ENCODE peak calls at places on chromosomes 1 and 21, in nine cellular contexts. Z is AG08396, T is heart right ventricle, C is mesenchymal stem cell, Q is midbrain, S is C1 segment of cervical spinal cord, V is testis, E is EL, X is stomach. F is an unnamed sample.

GRCh38 chr1:108816049-108816882 is 40.6 kb downstream of the AKNAD1 start:
- DNase-seq in S (no peak), C (peak), T (peak), X (peak), E (peak), Q (peak), Z (peak), V (peak), F (peak)

GRCh38 chr1:160338580-160338979 is 4.5 kb downstream of the COPA start:
- DNase-seq in Z (no peak), E (no peak), T (no peak), X (no peak), C (no peak), S (no peak), V (no peak), Q (no peak), F (no peak)

GRCh38 chr1:2646837-2647236 is 14.0 kb upstream of the MMEL1 start:
- DNase-seq in C (no peak), Z (no peak), T (no peak), S (no peak), E (no peak), Q (no peak), X (no peak), V (no peak), F (no peak)

GRCh38 chr1:44592208-44593145 is 81.8 kb downstream of the TMEM53 start:
- DNase-seq in V (no peak), S (no peak), E (no peak), T (no peak), Z (no peak), Q (peak), X (no peak), C (no peak), F (peak)

GRCh38 chr1:59640851-59641250 is 173.9 kb upstream of the HOOK1 start:
- DNase-seq in Z (no peak), V (no peak), S (no peak), Q (no peak), T (peak), E (no peak), X (no peak), C (peak), F (no peak)

GRCh38 chr1:160761886-160762285 is 22.8 kb downstream of the SLAMF7 start:
- DNase-seq in X (no peak), T (no peak), Q (no peak), V (no peak), S (no peak), C (no peak), Z (no peak), E (no peak), F (no peak)

GRCh38 chr21:43893536-43894205 is 28.6 kb downstream of the AGPAT3 start:
- DNase-seq in Q (no peak), T (no peak), C (no peak), X (peak), Z (no peak), E (no peak), V (no peak), S (no peak), F (no peak)

GRCh38 chr1:210441028-210441427 is 112.3 kb downstream of the HHAT start:
- DNase-seq in X (no peak), Q (no peak), Z (no peak), S (no peak), E (peak), T (no peak), V (no peak), C (no peak), F (no peak)

GRCh38 chr1:32438136-32438535 is 26.7 kb upstream of the ZBTB8B start:
- DNase-seq in X (no peak), S (no peak), V (no peak), Z (no peak), C (no peak), Q (no peak), E (no peak), T (no peak), F (no peak)

GRCh38 chr21:41222247-41223068 is 54.5 kb downstream of the BACE2 start:
- DNase-seq in X (no peak), T (no peak), C (no peak), V (no peak), S (no peak), Z (no peak), E (no peak), Q (no peak), F (no peak)

GRCh38 chr1:219463629-219464028 is 149.3 kb downstream of the ZC3H11B start:
- DNase-seq in T (no peak), Q (peak), Z (no peak), C (no peak), V (no peak), E (no peak), S (no peak), X (no peak), F (peak)

GRCh38 chr1:60990719-60991100 is 91.7 kb upstream of the NFIA start:
- DNase-seq in E (no peak), Z (no peak), V (no peak), S (no peak), C (no peak), X (no peak), Q (no peak), T (no peak), F (no peak)